ENCODE peak calls at places on chromosomes 2 and 18, in eight cellular contexts. G is stimulated activated CD4-positive, alpha-beta T cell treated with anti-CD3 and anti-CD28 coated beads, Interleukin-15, amount 100 ng/mL, for 1 hour; X is MM.1S; D is Calu3; Q is activated naive CD8-positive, alpha-beta T cell treated with anti-CD3 and anti-CD28 coated beads for 36 hours; R is NCI-H1092; S is pons; B is osteocyte. Y is an unnamed sample.

GRCh38 chr2:227188292-227188691 is 23.9 kb downstream of the COL4A3 start:
- DNase-seq in G (no peak), X (no peak), D (peak), Q (no peak), R (no peak), S (no peak), B (no peak), Y (no peak)

GRCh38 chr2:135674453-135674852 is 67.2 kb upstream of the UBXN4 start:
- DNase-seq in G (no peak), X (no peak), D (no peak), Q (no peak), R (no peak), S (no peak), B (no peak), Y (no peak)

GRCh38 chr2:198957183-198957582 is 500.6 kb downstream of the SATB2 start:
- DNase-seq in G (no peak), X (no peak), D (no peak), Q (no peak), R (no peak), S (no peak), B (no peak), Y (no peak)

GRCh38 chr2:237306083-237306786 is 107.7 kb downstream of the COL6A3 start:
- DNase-seq in G (no peak), X (no peak), D (no peak), Q (no peak), R (no peak), S (no peak), B (no peak), Y (no peak)

GRCh38 chr2:38274286-38275276 is 102.5 kb downstream of the ATL2 start:
- DNase-seq in G (no peak), X (peak), D (peak), Q (peak), R (peak), S (peak), B (no peak), Y (peak)

GRCh38 chr2:18050001-18050400 is 171.5 kb downstream of the KCNS3 start:
- DNase-seq in G (no peak), X (no peak), D (no peak), Q (no peak), R (no peak), S (no peak), B (no peak), Y (no peak)

GRCh38 chr2:121071058-121071504 is 213.9 kb downstream of the TFCP2L1 start:
- DNase-seq in G (peak), X (no peak), D (peak), Q (peak), R (peak), S (peak), B (peak), Y (peak)

GRCh38 chr2:227862227-227862740 is 9.1 kb upstream of the DAW1 start:
- DNase-seq in G (no peak), X (peak), D (peak), Q (no peak), R (no peak), S (peak), B (no peak), Y (peak)

GRCh38 chr18:61606759-61607158 is 273.5 kb downstream of the CDH20 start:
- DNase-seq in G (no peak), X (no peak), D (peak), Q (no peak), R (no peak), S (no peak), B (peak), Y (no peak)

GRCh38 chr18:36096955-36097354 is 29.6 kb upstream of the RPRD1A start:
- DNase-seq in G (no peak), X (no peak), D (no peak), Q (no peak), R (no peak), S (no peak), B (no peak), Y (no peak)

GRCh38 chr2:63888490-63889402 is 47.0 kb downstream of the UGP2 start:
- DNase-seq in G (peak), X (peak), D (peak), Q (peak), R (no peak), S (peak), B (no peak), Y (peak)

GRCh38 chr2:38432827-38433606 is 55.9 kb upstream of the ATL2 start:
- DNase-seq in G (no peak), X (no peak), D (no peak), Q (no peak), R (no peak), S (no peak), B (no peak), Y (no peak)

GRCh38 chr2:7962191-7962590 is 719.7 kb upstream of the ID2 start:
- DNase-seq in G (no peak), X (no peak), D (no peak), Q (no peak), R (no peak), S (no peak), B (no peak), Y (no peak)

GRCh38 chr2:230861564-230862255 is 3.0 kb upstream of the ITM2C start:
- DNase-seq in G (no peak), X (peak), D (no peak), Q (peak), R (no peak), S (no peak), B (peak), Y (no peak)

GRCh38 chr2:60530228-60530627 is 23.2 kb downstream of the BCL11A start:
- DNase-seq in G (no peak), X (no peak), D (peak), Q (no peak), R (no peak), S (no peak), B (no peak), Y (no peak)

GRCh38 chr18:61774846-61775245 is 118.0 kb downstream of the RNF152 start:
- DNase-seq in G (no peak), X (no peak), D (no peak), Q (no peak), R (no peak), S (no peak), B (no peak), Y (no peak)

GRCh38 chr2:100818606-100819364 is 1.2 kb upstream of the NPAS2 start:
- DNase-seq in G (no peak), X (no peak), D (peak), Q (peak), R (no peak), S (no peak), B (peak), Y (no peak)